ENCODE peak calls at places on chromosome 4, in nine cellular contexts. Y, X, C, K, E, O, P, M and I are unnamed samples.
A peak's percentile ranks its signal among the peaks of the same experiment; 100 is the strongest.

GRCh38 chr4:34323549-34324325 is 1920.6 kb downstream of the ARAP2 start:
- DNase-seq in O (no peak), P (no peak), C (peak; percentile 1), X (no peak), E (no peak), K (no peak), M (no peak), Y (no peak), I (no peak)

GRCh38 chr4:89616382-89616781 is 220.6 kb downstream of the SNCA start:
- DNase-seq in M (no peak), K (no peak), X (no peak), Y (no peak), C (no peak), E (no peak), P (no peak), O (no peak), I (no peak)

GRCh38 chr4:5810770-5811430 is 82.0 kb downstream of the CRMP1 start:
- DNase-seq in M (no peak), O (no peak), E (no peak), C (no peak), P (no peak), K (no peak), Y (no peak), X (no peak), I (no peak)

GRCh38 chr4:53364624-53365023 is 1.2 kb downstream of the SCFD2 start:
- DNase-seq in P (no peak), X (no peak), E (no peak), Y (no peak), K (no peak), C (no peak), M (no peak), O (no peak), I (no peak)

GRCh38 chr4:123874044-123874443 is 477.4 kb downstream of the SPRY1 start:
- DNase-seq in X (no peak), Y (no peak), M (no peak), E (no peak), C (no peak), O (no peak), P (no peak), K (no peak), I (no peak)

GRCh38 chr4:121138014-121138413 is 26.1 kb downstream of the TNIP3 start:
- DNase-seq in C (no peak), P (no peak), E (no peak), X (no peak), K (no peak), M (no peak), O (no peak), Y (no peak), I (no peak)

GRCh38 chr4:2246384-2247127 is 4.6 kb upstream of the HAUS3 start:
- DNase-seq in O (no peak), X (no peak), M (peak; percentile 15), C (no peak), K (no peak), E (no peak), P (no peak), Y (no peak), I (no peak)

GRCh38 chr4:82652062-82652461 is 90.3 kb upstream of the TMEM150C start:
- DNase-seq in C (peak; percentile 23), K (no peak), O (no peak), M (no peak), Y (no peak), E (no peak), P (no peak), X (no peak), I (no peak)

GRCh38 chr4:157172011-157172410 is 48.5 kb upstream of the GRIA2 start:
- DNase-seq in P (no peak), C (peak; percentile 31), E (no peak), M (no peak), X (no peak), Y (no peak), K (no peak), O (no peak), I (no peak)

GRCh38 chr4:151204925-151205524 is 71.9 kb upstream of the PRSS48 start:
- DNase-seq in M (no peak), P (peak; percentile 62), O (no peak), K (no peak), X (no peak), Y (no peak), C (no peak), E (no peak), I (no peak)

GRCh38 chr4:112967109-112967508 is 82.3 kb upstream of the ANK2 start:
- DNase-seq in Y (no peak), E (no peak), K (no peak), P (no peak), X (no peak), M (no peak), C (no peak), O (no peak), I (no peak)

GRCh38 chr4:76634239-76634638 is 199.2 kb downstream of the SHROOM3 start:
- DNase-seq in M (no peak), C (peak; percentile 65), P (no peak), Y (no peak), K (no peak), O (no peak), E (no peak), X (no peak), I (no peak)

GRCh38 chr4:150960818-150961217 is 54.3 kb downstream of the LRBA start:
- DNase-seq in Y (peak; percentile 37), C (no peak), P (no peak), O (no peak), M (no peak), K (no peak), X (no peak), E (no peak), I (no peak)

GRCh38 chr4:156294577-156294976 is 340.9 kb upstream of the CTSO start:
- DNase-seq in O (no peak), X (no peak), Y (no peak), P (no peak), C (peak; percentile 87), M (no peak), K (no peak), E (no peak), I (no peak)

GRCh38 chr4:31045724-31046318 is 325.7 kb downstream of the PCDH7 start:
- DNase-seq in X (peak; percentile 9), P (no peak), K (no peak), Y (peak; percentile 56), M (no peak), O (no peak), C (peak; percentile 24), E (no peak), I (no peak)

GRCh38 chr4:24748023-24748422 is 47.4 kb upstream of the SOD3 start:
- DNase-seq in X (no peak), C (no peak), P (no peak), M (no peak), Y (no peak), E (no peak), O (no peak), K (no peak), I (no peak)

GRCh38 chr4:86924805-86925204 is 10.0 kb upstream of the AFF1 start:
- DNase-seq in K (no peak), O (no peak), Y (no peak), M (no peak), C (peak; percentile 76), E (no peak), P (no peak), X (no peak), I (no peak)

GRCh38 chr4:125323547-125324100 is 8.9 kb downstream of the FAT4 start:
- DNase-seq in O (no peak), K (no peak), M (no peak), C (peak; percentile 64), P (no peak), Y (no peak), X (no peak), E (no peak), I (no peak)

GRCh38 chr4:55092504-55092903 is 32.9 kb downstream of the KDR start:
- DNase-seq in C (no peak), Y (no peak), M (no peak), K (no peak), P (no peak), O (no peak), E (no peak), X (no peak), I (no peak)

GRCh38 chr4:154450971-154451370 is 40.6 kb downstream of the DCHS2 start:
- DNase-seq in K (peak; percentile 25), E (no peak), X (no peak), Y (no peak), M (no peak), P (no peak), O (no peak), C (no peak), I (no peak)

GRCh38 chr4:138727704-138728103 is 287.9 kb upstream of the NOCT start:
- DNase-seq in X (no peak), M (no peak), E (no peak), K (no peak), O (no peak), C (peak; percentile 54), P (no peak), Y (no peak), I (no peak)

GRCh38 chr4:82500830-82501229 is 61.0 kb downstream of the TMEM150C start:
- DNase-seq in Y (no peak), M (no peak), K (no peak), X (no peak), E (no peak), P (no peak), O (no peak), C (no peak), I (no peak)

GRCh38 chr4:131526686-131527085 is 1622.4 kb upstream of the PCDH10 start:
- DNase-seq in Y (no peak), C (no peak), K (no peak), O (no peak), E (no peak), M (no peak), P (no peak), X (no peak), I (no peak)

GRCh38 chr4:169270810-169271691 is at the start of gene SH3RF1:
- DNase-seq in X (peak; percentile 88), P (peak; percentile 90), M (peak; percentile 86), K (peak; percentile 90), O (peak; percentile 94), Y (peak; percentile 90), C (peak; percentile 82), E (peak; percentile 11), I (peak; percentile 84)
- TF ChIP-seq POLR2A in X (peak; percentile 91), P (peak; percentile 90), M (peak; percentile 66), K (peak; percentile 95), O (peak; percentile 87), Y (no peak), C (peak; percentile 95), E (peak; percentile 46), I (no peak)

GRCh38 chr4:88159137-88159725 is 792 bp upstream of the ABCG2 start:
- DNase-seq in C (no peak), E (no peak), K (no peak), O (peak; percentile 61), P (no peak), X (no peak), M (no peak), Y (peak; percentile 36), I (no peak)
- H3K4me3 ChIP-seq in C (peak overlapping the region; percentile 88), E (peak overlapping the region; percentile 57), K (peak overlapping the region; percentile 50), O (peak overlapping the region; percentile 62), P (peak overlapping the region; percentile 73), X (peak overlapping the region; percentile 51), M (peak overlapping the region; percentile 73), Y (peak overlapping the region; percentile 49), I (peak overlapping the region; percentile 50)

GRCh38 chr4:176635372-176636261 is 157.1 kb downstream of the VEGFC start:
- DNase-seq in X (no peak), K (no peak), P (no peak), Y (no peak), M (no peak), E (no peak), C (peak; percentile 90), O (no peak), I (no peak)
- TF ChIP-seq CTCF in X (no peak), K (no peak), P (no peak), Y (no peak), M (no peak), E (no peak), C (peak; percentile 22), O (no peak), I (no peak)

GRCh38 chr4:48193921-48194320 is 59.9 kb upstream of the TXK start:
- DNase-seq in C (no peak), M (no peak), K (no peak), E (no peak), O (no peak), X (no peak), Y (no peak), P (no peak), I (no peak)
- TF ChIP-seq POLR2A in C (no peak), M (no peak), K (no peak), E (no peak), O (no peak), X (no peak), Y (no peak), P (no peak), I (no peak)